ENCODE peak calls at places on chromosomes 16 and 17, in eight cellular contexts. N is right lobe of liver; G is dorsolateral prefrontal cortex; F is stomach; A is heart left ventricle; C is CD4-positive, alpha-beta T cell; D is endodermal cell; K is pancreas. H is an unnamed sample.

GRCh38 chr17:75736173-75736835 is 15.0 kb downstream of the ITGB4 start:
- DNase-seq in C (no peak), G (no peak), K (no peak), D (peak; percentile 40), F (no peak), N (no peak), A (no peak), H (no peak)

GRCh38 chr16:22065252-22065651 is 27.1 kb upstream of the VWA3A start:
- DNase-seq in G (no peak), N (no peak), C (no peak), D (no peak), F (no peak), K (no peak), A (no peak), H (no peak)

GRCh38 chr16:82152641-82153094 is 17.4 kb downstream of the MPHOSPH6 start:
- DNase-seq in F (no peak), D (no peak), N (no peak), K (no peak), A (no peak), C (no peak), G (no peak), H (no peak)

GRCh38 chr17:62004388-62004787 is 60.7 kb downstream of the MED13 start:
- DNase-seq in A (no peak), C (no peak), D (no peak), N (no peak), F (no peak), K (no peak), G (no peak), H (no peak)

GRCh38 chr16:879986-880385 is 79.5 kb upstream of the GNG13 start:
- DNase-seq in F (no peak), C (no peak), K (no peak), A (no peak), D (no peak), N (no peak), G (no peak), H (no peak)

GRCh38 chr17:17940451-17940911 is 31.7 kb downstream of the TOM1L2 start:
- DNase-seq in N (no peak), D (no peak), K (no peak), F (no peak), A (no peak), G (no peak), C (no peak), H (no peak)

GRCh38 chr17:17439971-17440843 is 36.6 kb upstream of the MED9 start:
- DNase-seq in D (peak; percentile 97), K (peak; percentile 71), F (peak; percentile 80), N (peak; percentile 61), G (peak; percentile 54), A (peak; percentile 39), C (peak; percentile 71), H (peak; percentile 86)

GRCh38 chr17:67018429-67019125 is 25.8 kb upstream of the CACNG1 start:
- DNase-seq in D (no peak), F (no peak), K (no peak), A (no peak), G (no peak), N (no peak), C (no peak), H (no peak)

GRCh38 chr17:63685021-63685420 is 14.9 kb downstream of the LIMD2 start:
- DNase-seq in N (no peak), C (no peak), G (peak; percentile 68), F (no peak), K (no peak), A (no peak), D (no peak), H (no peak)

GRCh38 chr17:78653382-78653781 is 76.2 kb upstream of the DNAH17 start:
- DNase-seq in K (no peak), D (peak; percentile 34), N (no peak), G (no peak), F (no peak), C (no peak), A (no peak), H (no peak)

GRCh38 chr16:200388-200787 is 20.1 kb downstream of the HBQ1 start:
- DNase-seq in C (no peak), D (no peak), K (no peak), A (no peak), G (no peak), N (no peak), F (no peak), H (no peak)

GRCh38 chr17:49290690-49291326 is 60.2 kb upstream of the PHOSPHO1 start:
- DNase-seq in A (no peak), G (no peak), K (no peak), C (no peak), D (peak; percentile 63), N (no peak), F (no peak), H (no peak)

GRCh38 chr16:86074651-86075487 is 175.9 kb downstream of the IRF8 start:
- DNase-seq in N (peak; percentile 35), A (no peak), F (no peak), C (no peak), K (no peak), D (peak; percentile 88), G (no peak), H (peak; percentile 60)

GRCh38 chr17:65145743-65146142 is 8.6 kb downstream of the RGS9 start:
- DNase-seq in K (no peak), F (no peak), N (no peak), D (no peak), G (no peak), A (no peak), C (no peak), H (no peak)

GRCh38 chr17:57016066-57016763 is 38.3 kb downstream of the SCPEP1 start:
- DNase-seq in C (no peak), A (no peak), N (no peak), F (no peak), D (peak; percentile 57), K (no peak), G (no peak), H (no peak)

GRCh38 chr17:41781404-41782110 is 5.0 kb downstream of the JUP start:
- DNase-seq in C (no peak), G (no peak), A (no peak), D (no peak), N (no peak), F (no peak), K (no peak), H (no peak)

GRCh38 chr16:27366687-27367462 is 35.1 kb upstream of the IL21R start:
- DNase-seq in F (no peak), A (no peak), G (no peak), D (no peak), N (no peak), C (peak; percentile 14), K (peak; percentile 18), H (peak; percentile 65)

GRCh38 chr16:88739975-88740726 is 33.8 kb downstream of the CTU2 start:
- DNase-seq in C (no peak), A (no peak), F (no peak), G (no peak), D (no peak), K (no peak), N (no peak), H (no peak)

GRCh38 chr16:88737298-88738166 is 31.2 kb downstream of the CTU2 start:
- DNase-seq in G (peak; percentile 65), N (no peak), D (peak; percentile 87), A (peak; percentile 74), F (peak; percentile 80), C (peak; percentile 75), K (peak; percentile 76), H (peak; percentile 92)

GRCh38 chr16:88736496-88736895 is 30.2 kb downstream of the CTU2 start:
- DNase-seq in N (no peak), G (no peak), C (no peak), K (no peak), A (no peak), D (no peak), F (no peak), H (no peak)

GRCh38 chr16:88739139-88739974 is 33.1 kb downstream of the CTU2 start:
- DNase-seq in C (no peak), G (no peak), A (no peak), F (no peak), N (no peak), D (no peak), K (no peak), H (no peak)

GRCh38 chr16:88738167-88739084 is 32.1 kb downstream of the CTU2 start:
- DNase-seq in G (no peak), F (no peak), K (no peak), N (no peak), C (no peak), D (no peak), A (no peak), H (no peak)
- TF ChIP-seq CTCF in G (no peak), F (no peak), K (no peak), N (no peak), C (no peak), D (no peak), A (no peak), H (no peak)

DNA sequence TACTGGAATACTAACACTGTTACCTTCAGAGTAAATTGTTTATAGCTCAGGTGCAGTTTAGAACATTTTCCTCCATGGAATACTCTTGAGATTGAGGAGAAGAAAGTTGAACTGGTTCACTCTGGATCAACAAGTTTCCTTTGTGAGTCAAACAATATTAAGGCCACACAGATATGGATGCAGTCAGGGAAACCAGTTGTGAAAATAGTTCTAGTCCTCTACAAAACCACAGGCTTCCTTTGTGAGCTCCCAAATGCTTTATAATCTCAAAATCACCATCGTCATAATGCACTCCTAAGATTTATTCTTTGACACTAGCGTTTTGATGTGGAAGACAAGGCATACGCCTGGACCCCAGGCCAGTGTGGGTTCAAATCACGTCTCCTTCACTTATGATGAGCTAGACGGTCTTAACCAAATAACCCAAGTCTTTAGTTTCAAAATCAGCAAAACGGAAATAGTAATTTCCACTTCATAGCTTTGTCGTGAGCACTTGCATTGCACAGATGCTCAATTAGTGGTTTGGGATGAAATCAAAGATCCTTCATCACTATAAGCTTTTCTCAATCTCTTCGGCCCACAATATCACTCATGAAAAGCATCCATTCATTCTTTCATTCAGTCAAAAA is 142.6 kb downstream of the STX8 start:
- DNase-seq in C (no peak), D (peak; percentile 5), N (no peak), F (no peak), G (no peak), A (no peak), K (no peak), H (no peak)
- H3K27ac ChIP-seq in C (no peak overlapping the region), D (no peak overlapping the region), N (no peak overlapping the region), F (peak overlapping the region; percentile 70), G (no peak overlapping the region), A (peak overlapping the region; percentile 9), K (peak overlapping the region; percentile 22), H (peak overlapping the region; percentile 39)

DNA sequence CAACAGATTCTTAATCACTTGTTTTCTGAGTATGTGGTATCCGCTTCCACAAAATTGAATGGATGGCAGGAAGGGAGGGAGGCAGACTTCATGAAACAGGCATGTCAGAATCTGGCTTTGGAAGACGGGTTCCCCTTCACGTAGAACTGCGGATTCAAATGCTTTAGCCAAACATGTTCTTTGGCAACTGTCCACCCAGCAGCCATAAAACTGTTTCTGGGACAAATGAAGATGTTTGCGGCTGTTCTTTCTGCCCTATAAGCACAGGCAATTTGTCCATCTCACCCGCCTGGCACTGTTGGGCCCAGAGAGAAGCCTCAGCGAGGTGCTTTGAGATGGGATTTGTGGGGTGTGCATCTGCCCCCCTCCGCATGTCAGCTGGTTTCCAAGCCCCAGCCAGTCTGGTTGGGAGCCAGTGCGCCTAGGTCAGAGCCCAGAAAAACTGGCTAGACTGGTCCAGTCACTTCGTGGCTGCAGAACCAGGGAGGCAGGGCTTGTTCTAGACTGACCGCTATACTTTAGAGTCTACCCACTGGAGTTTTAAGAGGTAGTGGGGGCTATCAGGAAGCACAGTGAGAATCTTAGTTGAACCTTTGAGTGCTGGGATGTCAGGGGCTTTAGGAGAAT is 6.3 kb downstream of the CRHR1 start:
- DNase-seq in N (no peak), C (no peak), G (no peak), K (peak; percentile 38), D (no peak), F (no peak), A (no peak), H (no peak)
- H3K27me3 ChIP-seq in N (no peaks in the 10 kb centered on the region), C (peaks cover 52% of the 10 kb centered on the region), G (no peaks in the 10 kb centered on the region), K (no peaks in the 10 kb centered on the region), D (peaks cover 56% of the 10 kb centered on the region), F (peaks cover 100% of the 10 kb centered on the region), A (peaks cover 75% of the 10 kb centered on the region), H (peaks cover 78% of the 10 kb centered on the region)

GRCh38 chr17:77374170-77374936 is 233.6 kb downstream of the SEC14L1 start:
- DNase-seq in G (peak; percentile 74), K (peak; percentile 64), F (peak; percentile 87), A (peak; percentile 88), C (peak; percentile 48), D (peak; percentile 98), N (peak; percentile 80), H (peak; percentile 89)
- TF ChIP-seq CTCF in G (no peak), K (no peak), F (peak; percentile 33), A (peak; percentile 41), C (peak; percentile 59), D (peak; percentile 70), N (peak; percentile 15), H (peak; percentile 39)